ENCODE peak calls at places on chromosomes 3 and 15, in nine cellular contexts. One of them, this sample, is unnamed.

GRCh38 chr3:155196131-155197075 is 97.1 kb downstream of the STRIT1 start:
- DNase-seq in germinal center: no peak
- DNase-seq in activated T-cell treated with anti-CD3 and anti-CD28 coated beads for 24 hours: no peak
- DNase-seq in C1 segment of cervical spinal cord: no peak
- DNase-seq in psoas muscle: no peak
- DNase-seq in stimulated activated CD4-positive, alpha-beta T cell treated with anti-CD3 and anti-CD28 coated beads, Interleukin-1b, Interleukin-23, amount 100 ng/mL, for 1 hour: no peak
- DNase-seq in NCI-H1436: no peak
- DNase-seq in CD4-positive, alpha-beta memory T cell: no peak
- DNase-seq in head of caudate nucleus: no peak
- DNase-seq in this sample: no peak

GRCh38 chr3:51408813-51409212 is 17.7 kb downstream of the RBM15B start:
- DNase-seq in germinal center: no peak
- DNase-seq in activated T-cell treated with anti-CD3 and anti-CD28 coated beads for 24 hours: no peak
- DNase-seq in C1 segment of cervical spinal cord: no peak
- DNase-seq in psoas muscle: no peak
- DNase-seq in stimulated activated CD4-positive, alpha-beta T cell treated with anti-CD3 and anti-CD28 coated beads, Interleukin-1b, Interleukin-23, amount 100 ng/mL, for 1 hour: no peak
- DNase-seq in NCI-H1436: no peak
- DNase-seq in CD4-positive, alpha-beta memory T cell: no peak
- DNase-seq in head of caudate nucleus: no peak
- DNase-seq in this sample: no peak

GRCh38 chr3:184663756-184664155 is 48.1 kb downstream of the MAGEF1 start:
- DNase-seq in germinal center: no peak
- DNase-seq in activated T-cell treated with anti-CD3 and anti-CD28 coated beads for 24 hours: no peak
- DNase-seq in C1 segment of cervical spinal cord: no peak
- DNase-seq in psoas muscle: no peak
- DNase-seq in stimulated activated CD4-positive, alpha-beta T cell treated with anti-CD3 and anti-CD28 coated beads, Interleukin-1b, Interleukin-23, amount 100 ng/mL, for 1 hour: no peak
- DNase-seq in NCI-H1436: no peak
- DNase-seq in CD4-positive, alpha-beta memory T cell: no peak
- DNase-seq in head of caudate nucleus: no peak
- DNase-seq in this sample: no peak

GRCh38 chr3:172173316-172174271 is 134.2 kb downstream of the FNDC3B start:
- DNase-seq in germinal center: no peak
- DNase-seq in activated T-cell treated with anti-CD3 and anti-CD28 coated beads for 24 hours: no peak
- DNase-seq in C1 segment of cervical spinal cord: no peak
- DNase-seq in psoas muscle: no peak
- DNase-seq in stimulated activated CD4-positive, alpha-beta T cell treated with anti-CD3 and anti-CD28 coated beads, Interleukin-1b, Interleukin-23, amount 100 ng/mL, for 1 hour: no peak
- DNase-seq in NCI-H1436: no peak
- DNase-seq in CD4-positive, alpha-beta memory T cell: no peak
- DNase-seq in head of caudate nucleus: peak
- DNase-seq in this sample: no peak

GRCh38 chr3:117059054-117059989 is 349.7 kb downstream of the TUSC7 start:
- DNase-seq in germinal center: no peak
- DNase-seq in activated T-cell treated with anti-CD3 and anti-CD28 coated beads for 24 hours: no peak
- DNase-seq in C1 segment of cervical spinal cord: no peak
- DNase-seq in psoas muscle: no peak
- DNase-seq in stimulated activated CD4-positive, alpha-beta T cell treated with anti-CD3 and anti-CD28 coated beads, Interleukin-1b, Interleukin-23, amount 100 ng/mL, for 1 hour: no peak
- DNase-seq in NCI-H1436: peak
- DNase-seq in CD4-positive, alpha-beta memory T cell: no peak
- DNase-seq in head of caudate nucleus: no peak
- DNase-seq in this sample: no peak

GRCh38 chr3:196186661-196187573 is 24.3 kb downstream of the ZDHHC19 start:
- DNase-seq in germinal center: peak
- DNase-seq in activated T-cell treated with anti-CD3 and anti-CD28 coated beads for 24 hours: no peak
- DNase-seq in C1 segment of cervical spinal cord: peak
- DNase-seq in psoas muscle: peak
- DNase-seq in stimulated activated CD4-positive, alpha-beta T cell treated with anti-CD3 and anti-CD28 coated beads, Interleukin-1b, Interleukin-23, amount 100 ng/mL, for 1 hour: no peak
- DNase-seq in NCI-H1436: peak
- DNase-seq in CD4-positive, alpha-beta memory T cell: peak
- DNase-seq in head of caudate nucleus: peak
- DNase-seq in this sample: peak

GRCh38 chr3:5051772-5052171 is 70.3 kb upstream of the ARL8B start:
- DNase-seq in germinal center: no peak
- DNase-seq in activated T-cell treated with anti-CD3 and anti-CD28 coated beads for 24 hours: no peak
- DNase-seq in C1 segment of cervical spinal cord: no peak
- DNase-seq in psoas muscle: peak
- DNase-seq in stimulated activated CD4-positive, alpha-beta T cell treated with anti-CD3 and anti-CD28 coated beads, Interleukin-1b, Interleukin-23, amount 100 ng/mL, for 1 hour: no peak
- DNase-seq in NCI-H1436: no peak
- DNase-seq in CD4-positive, alpha-beta memory T cell: no peak
- DNase-seq in head of caudate nucleus: no peak
- DNase-seq in this sample: no peak

GRCh38 chr3:32817195-32817560 is 619 bp upstream of the TRIM71 start:
- DNase-seq in germinal center: peak
- DNase-seq in activated T-cell treated with anti-CD3 and anti-CD28 coated beads for 24 hours: no peak
- DNase-seq in C1 segment of cervical spinal cord: no peak
- DNase-seq in psoas muscle: no peak
- DNase-seq in stimulated activated CD4-positive, alpha-beta T cell treated with anti-CD3 and anti-CD28 coated beads, Interleukin-1b, Interleukin-23, amount 100 ng/mL, for 1 hour: no peak
- DNase-seq in NCI-H1436: no peak
- DNase-seq in CD4-positive, alpha-beta memory T cell: no peak
- DNase-seq in head of caudate nucleus: peak
- DNase-seq in this sample: no peak

GRCh38 chr3:138752886-138753285 is 81.8 kb downstream of the PIK3CB start:
- DNase-seq in germinal center: no peak
- DNase-seq in activated T-cell treated with anti-CD3 and anti-CD28 coated beads for 24 hours: no peak
- DNase-seq in C1 segment of cervical spinal cord: no peak
- DNase-seq in psoas muscle: no peak
- DNase-seq in stimulated activated CD4-positive, alpha-beta T cell treated with anti-CD3 and anti-CD28 coated beads, Interleukin-1b, Interleukin-23, amount 100 ng/mL, for 1 hour: no peak
- DNase-seq in NCI-H1436: no peak
- DNase-seq in CD4-positive, alpha-beta memory T cell: no peak
- DNase-seq in head of caudate nucleus: no peak
- DNase-seq in this sample: no peak

GRCh38 chr15:98653686-98654085 is 5.3 kb downstream of the IGF1R start:
- DNase-seq in germinal center: no peak
- DNase-seq in activated T-cell treated with anti-CD3 and anti-CD28 coated beads for 24 hours: no peak
- DNase-seq in C1 segment of cervical spinal cord: no peak
- DNase-seq in psoas muscle: no peak
- DNase-seq in stimulated activated CD4-positive, alpha-beta T cell treated with anti-CD3 and anti-CD28 coated beads, Interleukin-1b, Interleukin-23, amount 100 ng/mL, for 1 hour: no peak
- DNase-seq in NCI-H1436: no peak
- DNase-seq in CD4-positive, alpha-beta memory T cell: no peak
- DNase-seq in head of caudate nucleus: no peak
- DNase-seq in this sample: no peak

GRCh38 chr15:97955529-97955928 is 5.0 kb upstream of the ARRDC4 start:
- DNase-seq in germinal center: no peak
- DNase-seq in activated T-cell treated with anti-CD3 and anti-CD28 coated beads for 24 hours: no peak
- DNase-seq in C1 segment of cervical spinal cord: no peak
- DNase-seq in psoas muscle: no peak
- DNase-seq in stimulated activated CD4-positive, alpha-beta T cell treated with anti-CD3 and anti-CD28 coated beads, Interleukin-1b, Interleukin-23, amount 100 ng/mL, for 1 hour: no peak
- DNase-seq in NCI-H1436: no peak
- DNase-seq in CD4-positive, alpha-beta memory T cell: no peak
- DNase-seq in head of caudate nucleus: no peak
- DNase-seq in this sample: no peak

GRCh38 chr3:156492801-156493261 is 62.1 kb downstream of the SSR3 start:
- DNase-seq in germinal center: no peak
- DNase-seq in activated T-cell treated with anti-CD3 and anti-CD28 coated beads for 24 hours: no peak
- DNase-seq in C1 segment of cervical spinal cord: no peak
- DNase-seq in psoas muscle: no peak
- DNase-seq in stimulated activated CD4-positive, alpha-beta T cell treated with anti-CD3 and anti-CD28 coated beads, Interleukin-1b, Interleukin-23, amount 100 ng/mL, for 1 hour: no peak
- DNase-seq in NCI-H1436: no peak
- DNase-seq in CD4-positive, alpha-beta memory T cell: no peak
- DNase-seq in head of caudate nucleus: no peak
- DNase-seq in this sample: no peak

GRCh38 chr3:134426660-134427181 is 52.5 kb upstream of the AMOTL2 start:
- DNase-seq in germinal center: no peak
- DNase-seq in activated T-cell treated with anti-CD3 and anti-CD28 coated beads for 24 hours: no peak
- DNase-seq in C1 segment of cervical spinal cord: no peak
- DNase-seq in psoas muscle: peak
- DNase-seq in stimulated activated CD4-positive, alpha-beta T cell treated with anti-CD3 and anti-CD28 coated beads, Interleukin-1b, Interleukin-23, amount 100 ng/mL, for 1 hour: no peak
- DNase-seq in NCI-H1436: no peak
- DNase-seq in CD4-positive, alpha-beta memory T cell: no peak
- DNase-seq in head of caudate nucleus: no peak
- DNase-seq in this sample: no peak

This sample was measured in naive B cell.